ENCODE peak calls at places on chromosomes 12 and 14, in four cellular contexts. C, D, K and Z are unnamed samples.

GRCh38 chr14:101535808-101536207 is 25.5 kb upstream of the DIO3 start:
- DNase-seq in C (no peak), K (no peak), D (no peak), Z (no peak)

GRCh38 chr14:29236848-29237247 is 470.3 kb downstream of the FOXG1 start:
- DNase-seq in K (no peak), D (no peak), C (peak; percentile 80), Z (no peak)

GRCh38 chr12:62602445-62603060 is 135.9 kb downstream of the MON2 start:
- DNase-seq in C (peak; percentile 91), K (peak; percentile 97), D (peak; percentile 86), Z (peak; percentile 98)

GRCh38 chr14:104280085-104280901 is 141.9 kb downstream of the KIF26A start:
- DNase-seq in K (peak; percentile 65), C (no peak), D (no peak), Z (no peak)

GRCh38 chr12:118237908-118238307 is 102.0 kb downstream of the PEBP1 start:
- DNase-seq in C (no peak), K (no peak), D (no peak), Z (no peak)

GRCh38 chr12:3542156-3542555 is 51.2 kb downstream of the PRMT8 start:
- DNase-seq in C (no peak), D (no peak), K (no peak), Z (peak; percentile 82)

GRCh38 chr14:105153331-105153731 is 15.2 kb downstream of the JAG2 start:
- DNase-seq in D (peak; percentile 56), K (peak; percentile 83), C (no peak), Z (no peak)

GRCh38 chr14:24368562-24369252 is 723 bp downstream of the NFATC4 start:
- DNase-seq in D (peak; percentile 94), C (peak; percentile 48), K (peak; percentile 76), Z (no peak)

GRCh38 chr14:101878222-101879211 is 85.9 kb upstream of the DYNC1H1 start:
- DNase-seq in C (no peak), K (peak; percentile 70), D (no peak), Z (no peak)

GRCh38 chr12:75190846-75191245 is 18.8 kb downstream of the KCNC2 start:
- DNase-seq in K (no peak), C (no peak), D (no peak), Z (no peak)

GRCh38 chr12:84550518-84550917 is 362.1 kb downstream of the SLC6A15 start:
- DNase-seq in D (peak; percentile 8), C (no peak), K (no peak), Z (no peak)

GRCh38 chr12:68440068-68440581 is 108.0 kb upstream of the MDM1 start:
- DNase-seq in K (no peak), C (no peak), D (no peak), Z (no peak)

GRCh38 chr14:96246535-96246839 is 9.5 kb upstream of the BDKRB1 start:
- DNase-seq in K (no peak), C (no peak), D (no peak), Z (no peak)

GRCh38 chr12:130971871-130972588 is 18.3 kb downstream of the ADGRD1 start:
- DNase-seq in C (no peak), D (no peak), K (no peak), Z (no peak)

GRCh38 chr14:54348001-54348611 is 48.7 kb upstream of the CDKN3 start:
- DNase-seq in C (peak; percentile 63), K (no peak), D (peak; percentile 55), Z (no peak)

GRCh38 chr14:91361236-91361811 is 56.3 kb downstream of the CCDC88C start:
- DNase-seq in D (no peak), C (no peak), K (no peak), Z (no peak)

GRCh38 chr14:64187331-64187730 is 106.8 kb downstream of the ESR2 start:
- DNase-seq in D (no peak), C (no peak), K (no peak), Z (no peak)

GRCh38 chr14:64191756-64192155 is 102.4 kb downstream of the ESR2 start:
- DNase-seq in C (peak; percentile 79), K (no peak), D (no peak), Z (no peak)

GRCh38 chr14:75342762-75343599 is 64.4 kb downstream of the FOS start:
- DNase-seq in D (no peak), K (no peak), C (no peak), Z (no peak)

GRCh38 chr12:34403706-34404376 is 381.5 kb downstream of the ALG10 start:
- DNase-seq in D (peak; percentile 0), C (no peak), K (peak; percentile 51), Z (peak; percentile 78)

GRCh38 chr12:12408265-12408690 is 51.4 kb downstream of the BORCS5 start:
- DNase-seq in C (no peak), D (no peak), K (no peak), Z (no peak)

DNA sequence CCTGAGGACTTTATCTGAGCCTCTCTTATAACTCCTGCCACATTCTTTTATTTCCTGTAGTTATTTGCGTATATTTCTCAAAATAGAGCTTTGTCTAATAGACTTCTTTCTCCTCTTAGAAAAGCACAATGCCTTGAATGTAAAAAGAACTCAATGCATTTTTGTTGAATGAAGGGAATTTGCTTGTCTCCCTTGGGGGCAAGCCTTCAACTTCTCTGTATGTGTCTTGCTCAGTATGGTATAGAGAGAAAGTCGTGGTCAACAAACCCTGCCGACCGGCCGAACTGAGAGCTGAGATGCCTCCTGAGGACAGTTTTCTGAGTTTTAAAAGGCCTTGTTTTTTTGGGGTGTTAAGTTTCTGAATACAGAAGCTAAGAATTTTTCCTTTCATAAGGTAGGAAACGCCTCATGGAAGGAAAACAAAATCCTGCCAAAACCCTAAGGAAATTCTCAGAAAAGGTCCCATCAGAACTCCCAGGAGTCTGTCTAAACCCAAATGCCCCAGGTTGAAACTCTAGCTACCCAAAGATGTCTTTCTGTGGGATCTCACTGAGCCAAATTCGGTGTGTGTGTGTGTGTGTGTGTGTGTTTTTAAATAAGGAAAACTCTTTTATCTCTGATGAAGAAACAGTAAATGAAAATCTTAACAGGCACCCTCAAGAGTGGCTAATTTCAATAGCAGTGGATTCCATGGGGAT is 136.6 kb downstream of the C12orf75 start:
- DNase-seq in D (no peak), C (peak; percentile 80), K (no peak), Z (no peak)
- H3K27ac ChIP-seq in D (no peak overlapping the region), C (peak overlapping the region; percentile 95), K (no peak overlapping the region), Z (peak overlapping the region; percentile 30)

DNA sequence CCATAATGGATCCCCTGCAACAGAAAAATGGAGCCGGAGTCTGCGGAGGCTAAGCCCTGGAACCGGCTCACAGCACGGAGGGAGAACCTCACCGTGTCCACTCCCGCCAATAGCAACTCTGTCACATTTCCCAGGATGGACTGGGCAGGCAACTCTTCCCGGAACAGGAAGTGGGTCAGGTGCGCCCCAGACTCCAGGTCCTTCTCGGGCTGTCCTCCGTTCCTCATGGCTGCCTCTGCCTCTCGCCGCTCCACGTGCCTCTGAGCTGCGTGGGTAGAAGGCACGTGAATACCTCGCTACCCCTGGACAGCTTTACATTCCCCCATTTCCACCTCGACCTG is 2.2 kb downstream of the CYP27B1 start:
- DNase-seq in C (no peak), D (no peak), K (no peak), Z (no peak)
- TF ChIP-seq POLR2AphosphoS5 in C (no peak), D (no peak), K (no peak), Z (no peak)

GRCh38 chr12:122385171-122386041 is 37.1 kb downstream of the CLIP1 start:
- DNase-seq in C (no peak), D (no peak), K (no peak), Z (no peak)

DNA sequence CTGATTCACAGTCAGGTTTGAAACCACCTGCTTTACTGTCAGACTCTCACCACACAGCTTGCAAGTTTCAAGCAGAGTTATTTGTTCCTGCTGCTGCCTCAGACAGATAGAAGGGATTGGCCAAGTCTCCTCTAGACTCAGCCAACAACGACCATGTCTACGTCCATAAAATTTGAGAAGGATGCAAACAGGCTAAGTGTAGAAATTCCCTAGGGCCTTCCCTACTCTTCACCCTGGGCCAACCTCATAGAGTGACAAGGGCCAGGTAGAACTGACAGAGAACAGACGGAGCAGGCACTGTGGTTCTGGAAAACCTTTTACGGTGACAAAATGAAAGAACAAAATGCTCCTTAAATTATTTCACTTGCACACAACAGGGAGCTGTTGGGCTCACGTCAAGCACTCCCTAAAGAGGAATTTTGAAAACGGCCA is 39.5 kb downstream of the CLIP1 start:
- DNase-seq in K (no peak), C (no peak), D (no peak), Z (no peak)
- H3K27ac ChIP-seq in K (no peak overlapping the region), C (no peak overlapping the region), D (no peak overlapping the region), Z (peak overlapping the region; percentile 74)

DNA sequence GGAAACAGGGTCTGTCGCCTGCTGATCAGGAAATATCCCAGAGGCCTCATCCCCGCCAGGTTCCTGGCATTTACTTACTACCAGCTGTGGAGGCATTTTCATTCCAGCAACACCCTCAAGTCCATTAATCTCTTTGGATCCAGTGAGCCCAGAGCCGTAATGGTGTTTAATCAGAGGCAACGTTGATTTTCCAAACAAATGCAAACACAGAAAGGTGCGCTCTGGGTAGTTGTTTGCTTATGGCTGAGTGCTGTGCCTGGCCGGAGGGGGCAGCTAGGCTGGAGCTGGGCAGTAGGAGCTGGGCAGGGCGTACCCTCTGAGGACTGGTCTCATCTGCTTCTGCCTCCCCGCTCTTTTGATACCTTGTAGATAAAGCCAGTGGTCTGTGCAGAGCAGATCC is 110.6 kb downstream of the ADCK1 start:
- DNase-seq in C (no peak), K (no peak), D (no peak), Z (no peak)
- TF ChIP-seq POLR2AphosphoS5 in C (no peak), K (no peak), D (no peak), Z (no peak)

GRCh38 chr12:19139795-19140194 is 10.3 kb downstream of the PLEKHA5 start:
- DNase-seq in C (no peak), K (no peak), D (no peak), Z (no peak)

GRCh38 chr12:19142499-19142898 is 13.0 kb downstream of the PLEKHA5 start:
- DNase-seq in C (no peak), D (no peak), K (no peak), Z (no peak)

GRCh38 chr12:19144985-19145384 is 15.5 kb downstream of the PLEKHA5 start:
- DNase-seq in C (no peak), K (no peak), D (no peak), Z (no peak)

GRCh38 chr12:19140381-19141236 is 11.1 kb downstream of the PLEKHA5 start:
- DNase-seq in D (no peak), C (no peak), K (no peak), Z (no peak)

GRCh38 chr12:19144287-19144686 is 14.8 kb downstream of the PLEKHA5 start:
- DNase-seq in D (no peak), C (no peak), K (no peak), Z (no peak)
- H3K27ac ChIP-seq in D (no peak overlapping the region), C (no peak overlapping the region), K (no peak overlapping the region), Z (no peak overlapping the region)

GRCh38 chr14:68789002-68789797 is 3.7 kb downstream of the ZFP36L1 start:
- DNase-seq in D (peak; percentile 95), C (peak; percentile 79), K (peak; percentile 96), Z (no peak)
- TF ChIP-seq POLR2AphosphoS5 in D (no peak), C (peak; percentile 14), K (peak; percentile 80), Z (no peak)

DNA sequence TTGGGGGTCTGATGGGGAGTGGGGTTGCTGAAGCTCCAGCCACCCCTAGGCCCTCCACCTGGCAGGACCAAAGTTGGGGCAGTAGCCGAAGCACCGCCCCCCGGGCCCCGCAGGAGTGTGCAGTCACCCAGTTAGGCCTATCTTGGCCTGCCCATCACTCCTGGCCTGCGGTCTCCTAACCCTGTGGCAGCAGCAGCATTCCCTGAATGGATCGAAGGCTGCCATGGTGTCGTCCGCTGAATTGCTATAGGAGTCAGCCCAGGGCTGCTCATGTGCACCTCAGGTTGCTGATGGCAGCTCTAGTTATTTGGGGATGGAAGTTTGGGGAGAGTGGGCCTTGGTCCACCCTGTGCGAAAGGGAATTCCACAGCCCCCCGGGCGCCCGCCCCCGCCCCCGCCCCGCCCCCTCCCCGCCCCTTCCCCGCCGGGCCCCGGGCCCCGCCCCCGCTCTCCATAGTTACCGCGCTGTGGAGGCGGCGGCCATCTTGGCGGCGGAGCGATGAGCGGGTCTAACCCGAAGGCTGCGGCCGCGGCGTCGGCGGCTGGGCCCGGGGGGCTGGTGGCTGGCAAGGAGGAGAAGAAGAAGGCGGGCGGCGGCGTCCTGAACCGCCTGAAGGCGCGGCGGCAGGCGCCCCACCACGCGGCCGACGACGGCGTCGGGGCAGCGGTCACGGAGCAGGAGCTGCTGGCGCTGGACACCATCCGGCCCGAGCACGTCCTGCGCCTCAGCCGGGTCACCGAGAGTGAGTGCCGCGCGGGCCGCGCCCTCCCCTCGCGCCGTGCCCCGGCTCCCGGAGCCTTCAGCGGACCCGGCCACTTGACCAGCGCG is at the start of gene UNC119B:
- DNase-seq in D (peak; percentile 96), C (peak; percentile 74), K (peak; percentile 94), Z (no peak)
- H3K27ac ChIP-seq in D (peak within 1 kb of the TSS; percentile 79), C (peak within 1 kb of the TSS; percentile 37), K (peak within 1 kb of the TSS; percentile 68), Z (peak within 1 kb of the TSS; percentile 90)